ENCODE peak calls at places on chromosomes 16 and 17, in seven cellular contexts. U is stimulated activated CD8-positive, alpha-beta memory T cell treated with anti-CD3 and anti-CD28 coated beads, Interleukin-4, amount 100 ng/mL, for 4 hours; C is HuH-7; P is M059J; Y is left colon; A is progenitor cell of endocrine pancreas; N is left lobe of liver. H is an unnamed sample.

GRCh38 chr17:14201087-14201486 is 35.6 kb downstream of the CDRT15 start:
- DNase-seq in U (no peak), C (no peak), P (peak; percentile 8), Y (no peak), A (no peak), N (no peak), H (no peak)

GRCh38 chr16:87380875-87381274 is 2.7 kb downstream of the FBXO31 start:
- DNase-seq in U (no peak), C (no peak), P (peak; percentile 45), Y (no peak), A (no peak), N (no peak), H (no peak)

GRCh38 chr16:20868890-20869289 is 31.3 kb downstream of the DCUN1D3 start:
- DNase-seq in U (no peak), C (no peak), P (peak; percentile 81), Y (peak; percentile 84), A (no peak), N (peak; percentile 96), H (no peak)

GRCh38 chr16:58507195-58507962 is 7.4 kb downstream of the NDRG4 start:
- DNase-seq in U (no peak), C (no peak), P (no peak), Y (no peak), A (no peak), N (no peak), H (no peak)

GRCh38 chr16:12319464-12320030 is 343.0 kb downstream of the SNX29 start:
- DNase-seq in U (no peak), C (no peak), P (no peak), Y (peak; percentile 35), A (no peak), N (no peak), H (no peak)

GRCh38 chr17:46035112-46035818 is 36.2 kb downstream of the STH start:
- DNase-seq in U (no peak), C (no peak), P (peak; percentile 55), Y (no peak), A (no peak), N (no peak), H (no peak)

GRCh38 chr16:81097230-81097629 is 1.0 kb upstream of the GCSH start:
- DNase-seq in U (no peak), C (no peak), P (no peak), Y (no peak), A (no peak), N (no peak), H (no peak)

GRCh38 chr16:63289834-63290460 is 1253.7 kb upstream of the CDH8 start:
- DNase-seq in U (no peak), C (peak; percentile 13), P (peak; percentile 4), Y (peak; percentile 34), A (peak; percentile 32), N (no peak), H (no peak)

GRCh38 chr16:4679854-4680636 is 13.3 kb upstream of the NUDT16L1 start:
- DNase-seq in U (no peak), C (no peak), P (no peak), Y (peak; percentile 82), A (no peak), N (peak; percentile 93), H (no peak)

GRCh38 chr16:88782454-88783390 is 2.3 kb downstream of the PIEZO1 start:
- DNase-seq in U (peak; percentile 50), C (no peak), P (peak; percentile 89), Y (no peak), A (no peak), N (no peak), H (no peak)

GRCh38 chr17:73748521-73748920 is 104.3 kb upstream of the SDK2 start:
- DNase-seq in U (no peak), C (no peak), P (no peak), Y (no peak), A (no peak), N (no peak), H (no peak)

GRCh38 chr16:10877472-10877946 is 507 bp downstream of the CIITA start:
- DNase-seq in U (no peak), C (no peak), P (no peak), Y (no peak), A (no peak), N (no peak), H (no peak)

GRCh38 chr16:4402439-4403132 is 13.8 kb downstream of the CORO7 start:
- DNase-seq in U (peak; percentile 35), C (peak; percentile 98), P (peak; percentile 62), Y (peak; percentile 88), A (peak; percentile 86), N (peak; percentile 83), H (peak; percentile 57)

GRCh38 chr16:47533744-47534292 is 72.7 kb downstream of the PHKB start:
- DNase-seq in U (no peak), C (no peak), P (no peak), Y (no peak), A (no peak), N (no peak), H (no peak)

GRCh38 chr17:15378243-15378642 is 36.8 kb upstream of the TEKT3 start:
- DNase-seq in U (no peak), C (no peak), P (no peak), Y (no peak), A (no peak), N (no peak), H (no peak)

GRCh38 chr16:27982184-27982583 is 81.3 kb downstream of the GSG1L start:
- DNase-seq in U (no peak), C (no peak), P (no peak), Y (no peak), A (no peak), N (no peak), H (no peak)

GRCh38 chr17:44922136-44922535 is 6.8 kb upstream of the GFAP start:
- DNase-seq in U (no peak), C (no peak), P (no peak), Y (no peak), A (no peak), N (no peak), H (no peak)

GRCh38 chr16:14238756-14239155 is 167.6 kb downstream of the MRTFB start:
- DNase-seq in U (no peak), C (no peak), P (no peak), Y (no peak), A (no peak), N (no peak), H (no peak)

GRCh38 chr17:75077072-75077489 is 10.7 kb upstream of the SLC16A5 start:
- DNase-seq in U (no peak), C (peak; percentile 84), P (no peak), Y (peak; percentile 72), A (no peak), N (peak; percentile 92), H (no peak)

GRCh38 chr16:50265260-50265659 is 1.1 kb upstream of the ADCY7 start:
- DNase-seq in U (no peak), C (peak; percentile 41), P (peak; percentile 38), Y (peak; percentile 61), A (no peak), N (peak; percentile 48), H (no peak)

GRCh38 chr17:43732961-43733360 is 25.6 kb downstream of the SOST start:
- DNase-seq in U (no peak), C (no peak), P (peak; percentile 96), Y (no peak), A (no peak), N (no peak), H (no peak)

GRCh38 chr16:1777375-1778199 is 4.7 kb upstream of the MRPS34 start:
- DNase-seq in U (no peak), C (no peak), P (no peak), Y (peak; percentile 4), A (no peak), N (no peak), H (no peak)

GRCh38 chr17:77076046-77076882 is 64.5 kb upstream of the SEC14L1 start:
- DNase-seq in U (no peak), C (no peak), P (peak; percentile 43), Y (no peak), A (no peak), N (no peak), H (no peak)

GRCh38 chr17:6374761-6375312 is 60.1 kb downstream of the AIPL1 start:
- DNase-seq in U (peak; percentile 22), C (no peak), P (peak; percentile 78), Y (no peak), A (no peak), N (no peak), H (no peak)

GRCh38 chr17:58331815-58332719 is 3.5 kb upstream of the TSPOAP1 start:
- DNase-seq in U (peak; percentile 90), C (no peak), P (no peak), Y (peak; percentile 85), A (no peak), N (peak; percentile 66), H (peak; percentile 81)

GRCh38 chr17:50312311-50312710 is 33.6 kb upstream of the XYLT2 start:
- DNase-seq in U (no peak), C (no peak), P (no peak), Y (no peak), A (no peak), N (no peak), H (no peak)

GRCh38 chr17:41486809-41487530 is 2.7 kb downstream of the KRT36 start:
- DNase-seq in U (no peak), C (peak; percentile 53), P (no peak), Y (peak; percentile 76), A (no peak), N (no peak), H (peak; percentile 16)

GRCh38 chr17:19270347-19270950 is 33.3 kb downstream of the EPN2 start:
- DNase-seq in U (no peak), C (no peak), P (no peak), Y (no peak), A (no peak), N (peak; percentile 65), H (no peak)

GRCh38 chr17:32020943-32021617 is 13.9 kb downstream of the LRRC37B start:
- DNase-seq in U (no peak), C (no peak), P (peak; percentile 86), Y (no peak), A (no peak), N (no peak), H (no peak)

GRCh38 chr16:52497067-52497816 is 49.7 kb downstream of the TOX3 start:
- DNase-seq in U (no peak), C (no peak), P (no peak), Y (no peak), A (no peak), N (no peak), H (no peak)

GRCh38 chr16:56048425-56049100 is 142.7 kb upstream of the GNAO1 start:
- DNase-seq in U (no peak), C (no peak), P (no peak), Y (no peak), A (no peak), N (no peak), H (no peak)

GRCh38 chr17:41026668-41027471 is at the start of gene KRTAP1-5:
- DNase-seq in U (no peak), C (no peak), P (peak; percentile 89), Y (no peak), A (no peak), N (no peak), H (no peak)

GRCh38 chr16:69848635-69849545 is 86.8 kb downstream of the WWP2 start:
- DNase-seq in U (no peak), C (no peak), P (peak; percentile 97), Y (peak; percentile 85), A (no peak), N (peak; percentile 52), H (no peak)

GRCh38 chr16:78925071-78925714 is 675.3 kb downstream of the MAF start:
- DNase-seq in U (no peak), C (peak; percentile 71), P (no peak), Y (peak; percentile 60), A (no peak), N (peak; percentile 49), H (no peak)

H was measured in effector memory CD8-positive, alpha-beta T cell.